ENCODE peak calls at places on chromosomes 2 and 18, in seven cellular contexts. J is heart left ventricle; M is CD4-positive, alpha-beta T cell; E is neural progenitor cell; C is HepG2; W is fibroblast of lung; G is PC-9. F is an unnamed sample.

GRCh38 chr2:179913809-179914208 is 52.4 kb upstream of the ZNF385B start:
- DNase-seq in J (no peak), M (no peak), E (no peak), C (no peak), W (no peak), G (no peak), F (no peak)

GRCh38 chr18:26464128-26465011 is 84.0 kb downstream of the KCTD1 start:
- DNase-seq in J (no peak), M (no peak), E (peak; percentile 22), C (no peak), W (no peak), G (no peak), F (no peak)

GRCh38 chr2:45709137-45709536 is 57.7 kb downstream of the PRKCE start:
- DNase-seq in J (peak; percentile 59), M (no peak), E (no peak), C (no peak), W (no peak), G (no peak), F (no peak)

GRCh38 chr2:86633094-86633740 is 9.6 kb upstream of the RNF103 start:
- DNase-seq in J (peak; percentile 34), M (no peak), E (no peak), C (no peak), W (no peak), G (no peak), F (no peak)

GRCh38 chr2:110784047-110784631 is 51.8 kb downstream of the ACOXL start:
- DNase-seq in J (no peak), M (no peak), E (no peak), C (no peak), W (no peak), G (no peak), F (no peak)

GRCh38 chr2:2810504-2810903 is 479.4 kb upstream of the MYT1L start:
- DNase-seq in J (no peak), M (no peak), E (no peak), C (no peak), W (no peak), G (no peak), F (no peak)

GRCh38 chr2:124816007-124816406 is 790.9 kb downstream of the CNTNAP5 start:
- DNase-seq in J (no peak), M (no peak), E (no peak), C (no peak), W (no peak), G (no peak), F (no peak)

GRCh38 chr2:238127165-238128060 is 11.1 kb upstream of the KLHL30 start:
- DNase-seq in J (no peak), M (no peak), E (peak; percentile 37), C (peak; percentile 39), W (peak; percentile 81), G (no peak), F (peak; percentile 74)

GRCh38 chr2:11072550-11072949 is 82.7 kb upstream of the SLC66A3 start:
- DNase-seq in J (no peak), M (no peak), E (no peak), C (no peak), W (no peak), G (no peak), F (no peak)

GRCh38 chr2:233714164-233714563 is 1.5 kb downstream of the UGT1A5 start:
- DNase-seq in J (no peak), M (no peak), E (no peak), C (no peak), W (no peak), G (no peak), F (no peak)

GRCh38 chr2:119011162-119011909 is 69.3 kb downstream of the MARCO start:
- DNase-seq in J (peak; percentile 48), M (no peak), E (peak; percentile 90), C (peak; percentile 33), W (peak; percentile 15), G (no peak), F (peak; percentile 84)

DNA sequence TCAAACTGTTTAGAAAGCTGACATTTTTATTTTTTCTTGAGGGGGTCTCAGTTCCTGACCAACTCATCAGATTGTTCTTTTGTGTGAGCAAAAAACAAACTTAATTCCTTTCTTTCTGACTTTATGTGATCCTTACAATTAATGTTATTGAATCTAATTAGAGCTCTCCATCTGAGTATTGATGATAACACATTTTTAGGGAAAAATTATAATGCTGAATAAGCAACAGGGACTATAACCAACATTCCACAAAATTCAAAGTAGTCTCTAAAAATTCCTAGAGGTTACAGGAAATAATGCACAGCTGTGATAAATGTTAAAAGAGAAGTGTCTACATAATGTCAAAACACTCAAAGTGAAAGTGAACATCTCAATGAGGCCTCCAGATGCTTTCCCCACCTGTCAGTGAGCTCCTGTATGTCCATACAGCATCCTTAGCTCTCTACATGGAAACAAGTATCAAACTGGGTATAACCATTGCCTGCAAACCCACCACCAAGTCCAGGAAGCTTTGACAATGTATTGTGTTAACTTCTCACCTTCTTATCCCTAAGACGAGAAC is 786.0 kb upstream of the SLC39A10 start:
- DNase-seq in J (no peak), M (no peak), E (no peak), C (no peak), W (no peak), G (no peak), F (no peak)
- TF ChIP-seq CTCF in J (no peak), M (no peak), E (no peak), C (no peak), W (no peak), G (no peak), F (no peak)

DNA sequence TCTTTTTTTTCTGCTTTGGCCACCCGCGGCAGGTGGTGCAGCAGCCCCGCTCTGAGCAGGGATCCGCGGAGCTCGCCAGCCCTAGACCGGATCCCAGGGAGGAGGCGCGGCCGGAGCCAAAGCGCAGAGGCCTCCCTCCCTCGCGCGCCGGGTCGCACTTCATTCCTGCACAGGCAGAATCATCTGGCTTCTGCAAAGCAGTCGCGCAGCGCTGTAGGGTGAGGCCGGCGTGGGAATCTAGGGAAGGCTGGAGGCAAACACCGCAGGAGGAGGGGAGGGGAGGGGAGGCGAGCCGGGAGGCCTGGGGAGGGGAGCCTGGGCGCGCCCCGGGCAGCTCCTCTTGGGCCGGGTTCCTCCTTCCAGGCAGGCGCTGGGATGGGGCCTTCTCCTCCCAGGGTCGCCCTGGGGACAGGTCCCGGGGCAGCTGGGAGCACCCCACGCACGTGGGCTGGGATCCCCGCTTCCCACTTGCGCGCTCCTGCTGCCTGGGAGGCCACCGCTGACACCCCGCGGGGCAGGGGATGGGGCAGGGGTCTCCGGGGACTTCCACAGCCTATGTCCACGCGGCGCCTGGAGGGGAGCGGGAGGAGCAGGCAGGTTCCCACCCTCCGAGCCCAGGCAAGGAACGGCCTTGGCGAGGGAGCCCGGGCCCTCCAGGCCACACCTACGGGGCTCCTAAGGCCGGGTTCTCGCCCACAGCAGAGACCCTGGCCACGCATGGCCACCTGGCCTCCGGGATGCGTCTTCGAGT is 45.0 kb downstream of the MBP start:
- DNase-seq in J (peak; percentile 58), M (no peak), E (peak; percentile 73), C (no peak), W (peak; percentile 63), G (peak; percentile 69), F (peak; percentile 71)
- H3K9me3 ChIP-seq in J (no peaks in the 10 kb centered on the region), M (no peaks in the 10 kb centered on the region), E (no peaks in the 10 kb centered on the region), C (no peaks in the 10 kb centered on the region), W (no peaks in the 10 kb centered on the region), G (no peaks in the 10 kb centered on the region), F (no peaks in the 10 kb centered on the region)

GRCh38 chr2:223837290-223838061 is at the start of gene AP1S3:
- DNase-seq in J (peak; percentile 44), M (peak; percentile 43), E (peak; percentile 87), C (peak; percentile 69), W (peak; percentile 37), G (peak; percentile 88), F (peak; percentile 73)
- TF ChIP-seq CTCF in J (no peak), M (no peak), E (peak; percentile 19), C (peak; percentile 71), W (no peak), G (no peak), F (no peak)

DNA sequence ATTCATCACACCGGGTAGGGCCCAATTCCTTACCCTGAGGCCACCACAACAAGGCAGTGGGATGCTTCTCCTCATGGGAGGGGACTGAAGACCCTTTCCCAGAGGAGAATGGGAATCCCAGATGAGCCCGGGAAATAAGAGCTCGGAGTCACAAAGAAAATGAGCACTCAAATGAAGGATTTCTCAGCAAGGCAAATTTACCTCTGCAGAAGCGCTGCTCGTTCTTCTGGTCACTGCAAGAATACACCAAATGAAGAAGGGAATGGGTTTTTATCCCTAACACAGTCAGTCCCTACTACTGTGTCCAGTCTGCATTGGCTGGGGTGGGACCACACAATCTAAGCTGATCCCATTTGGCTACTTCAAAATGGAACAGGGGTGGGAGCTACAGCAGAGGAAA is 35.7 kb upstream of the TRAPPC8 start:
- DNase-seq in J (no peak), M (no peak), E (no peak), C (no peak), W (no peak), G (no peak), F (no peak)
- H3K9me3 ChIP-seq in J (peaks cover 17% of the 10 kb centered on the region), M (peaks cover 29% of the 10 kb centered on the region), E (no peaks in the 10 kb centered on the region), C (peaks cover 29% of the 10 kb centered on the region), W (no peaks in the 10 kb centered on the region), G (no peaks in the 10 kb centered on the region), F (no peaks in the 10 kb centered on the region)

GRCh38 chr2:127560201-127560928 is 24.9 kb downstream of the MYO7B start:
- DNase-seq in J (no peak), M (no peak), E (peak; percentile 21), C (peak; percentile 28), W (no peak), G (peak; percentile 28), F (no peak)
- TF ChIP-seq CTCF in J (no peak), M (no peak), E (no peak), C (peak; percentile 62), W (no peak), G (no peak), F (no peak)

F was measured in cardiac muscle cell.